ENCODE peak calls at places on chromosomes 7 and 10, in ten cellular contexts. Z is transverse colon; Q is WERI-Rb-1; A is prostate gland; Y is GM12865; M is brain microvascular endothelial cell; W is cardiac muscle cell; R is HL-60; K is CD8-positive, alpha-beta T cell; B is dorsolateral prefrontal cortex. J is an unnamed sample.

GRCh38 chr10:101367569-101368453 is 13.8 kb downstream of the BTRC start:
- DNase-seq in Z (no peak), Q (no peak), A (no peak), Y (no peak), M (peak; percentile 82), W (peak; percentile 61), R (no peak), K (no peak), B (no peak), J (peak; percentile 20)

GRCh38 chr7:55111007-55111406 is 92.2 kb downstream of the EGFR start:
- DNase-seq in Z (no peak), Q (no peak), A (no peak), Y (peak; percentile 26), M (no peak), W (peak; percentile 66), R (no peak), K (no peak), B (no peak), J (no peak)

GRCh38 chr10:68895041-68895440 is 6.1 kb upstream of the DDX50 start:
- DNase-seq in Z (no peak), Q (no peak), A (no peak), Y (no peak), M (no peak), W (no peak), R (no peak), K (no peak), B (no peak), J (no peak)

GRCh38 chr10:100340948-100341847 is 5.8 kb upstream of the SCD start:
- DNase-seq in Z (no peak), Q (no peak), A (no peak), Y (no peak), M (no peak), W (no peak), R (no peak), K (no peak), B (peak; percentile 90), J (no peak)

GRCh38 chr7:5557920-5558401 is 134.3 kb upstream of the TNRC18 start:
- DNase-seq in Z (peak; percentile 67), Q (peak; percentile 28), A (peak; percentile 30), Y (peak; percentile 82), M (no peak), W (peak; percentile 33), R (peak; percentile 43), K (no peak), B (no peak), J (no peak)

GRCh38 chr7:51455948-51456347 is 139.3 kb upstream of the COBL start:
- DNase-seq in Z (no peak), Q (peak; percentile 37), A (no peak), Y (no peak), M (no peak), W (no peak), R (no peak), K (peak; percentile 34), B (no peak), J (no peak)

GRCh38 chr10:33152146-33152545 is 182.3 kb downstream of the NRP1 start:
- DNase-seq in Z (no peak), Q (no peak), A (no peak), Y (no peak), M (no peak), W (peak; percentile 96), R (no peak), K (no peak), B (no peak), J (no peak)

GRCh38 chr7:133052826-133053225 is 29.1 kb downstream of the CHCHD3 start:
- DNase-seq in Z (no peak), Q (no peak), A (no peak), Y (no peak), M (no peak), W (peak; percentile 24), R (no peak), K (no peak), B (no peak), J (no peak)

GRCh38 chr7:138979988-138980574 is 1.1 kb downstream of the KIAA1549 start:
- DNase-seq in Z (no peak), Q (no peak), A (no peak), Y (no peak), M (no peak), W (peak; percentile 2), R (no peak), K (no peak), B (no peak), J (no peak)

GRCh38 chr10:10584164-10584563 is 433.5 kb upstream of the CELF2 start:
- DNase-seq in Z (no peak), Q (no peak), A (no peak), Y (peak; percentile 9), M (no peak), W (no peak), R (no peak), K (no peak), B (no peak), J (no peak)

GRCh38 chr10:104353325-104354048 is at the start of gene CFAP58:
- DNase-seq in Z (peak; percentile 96), Q (peak; percentile 96), A (peak; percentile 94), Y (peak; percentile 90), M (peak; percentile 92), W (peak; percentile 95), R (peak; percentile 89), K (peak; percentile 94), B (peak; percentile 88), J (no peak)
- H3K4me3 ChIP-seq in Z (peak within 1 kb of the TSS; percentile 30), Q (peak within 1 kb of the TSS; percentile 41), A (peak within 1 kb of the TSS; percentile 17), Y (peak within 1 kb of the TSS; percentile 50), M (peak within 1 kb of the TSS; percentile 50), W (peak within 1 kb of the TSS; percentile 27), R (peak within 1 kb of the TSS; percentile 24), K (peak within 1 kb of the TSS; percentile 53), B (peak within 1 kb of the TSS; percentile 71), J (peak within 1 kb of the TSS; percentile 31)

GRCh38 chr7:17158261-17158660 is 140.2 kb upstream of the AHR start:
- DNase-seq in Z (no peak), Q (no peak), A (no peak), Y (no peak), M (no peak), W (no peak), R (no peak), K (no peak), B (no peak), J (no peak)
- TF ChIP-seq CTCF in Z (no peak), Q (no peak), A (no peak), Y (no peak), M (no peak), W (no peak), R (no peak), K (no peak), B (no peak), J (no peak)

GRCh38 chr10:128059915-128060314 is 66.3 kb downstream of the MKI67 start:
- DNase-seq in Z (no peak), Q (no peak), A (no peak), Y (no peak), M (no peak), W (no peak), R (no peak), K (no peak), B (no peak), J (no peak)

GRCh38 chr10:128062331-128062730 is 63.9 kb downstream of the MKI67 start:
- DNase-seq in Z (no peak), Q (no peak), A (no peak), Y (no peak), M (no peak), W (no peak), R (peak; percentile 50), K (no peak), B (peak; percentile 7), J (no peak)

GRCh38 chr10:128062837-128063563 is 63.2 kb downstream of the MKI67 start:
- DNase-seq in Z (peak; percentile 58), Q (no peak), A (no peak), Y (peak; percentile 75), M (no peak), W (peak; percentile 31), R (peak; percentile 81), K (peak; percentile 73), B (peak; percentile 18), J (no peak)

GRCh38 chr10:128060341-128060851 is 65.8 kb downstream of the MKI67 start:
- DNase-seq in Z (no peak), Q (no peak), A (no peak), Y (no peak), M (no peak), W (no peak), R (no peak), K (no peak), B (no peak), J (no peak)

DNA sequence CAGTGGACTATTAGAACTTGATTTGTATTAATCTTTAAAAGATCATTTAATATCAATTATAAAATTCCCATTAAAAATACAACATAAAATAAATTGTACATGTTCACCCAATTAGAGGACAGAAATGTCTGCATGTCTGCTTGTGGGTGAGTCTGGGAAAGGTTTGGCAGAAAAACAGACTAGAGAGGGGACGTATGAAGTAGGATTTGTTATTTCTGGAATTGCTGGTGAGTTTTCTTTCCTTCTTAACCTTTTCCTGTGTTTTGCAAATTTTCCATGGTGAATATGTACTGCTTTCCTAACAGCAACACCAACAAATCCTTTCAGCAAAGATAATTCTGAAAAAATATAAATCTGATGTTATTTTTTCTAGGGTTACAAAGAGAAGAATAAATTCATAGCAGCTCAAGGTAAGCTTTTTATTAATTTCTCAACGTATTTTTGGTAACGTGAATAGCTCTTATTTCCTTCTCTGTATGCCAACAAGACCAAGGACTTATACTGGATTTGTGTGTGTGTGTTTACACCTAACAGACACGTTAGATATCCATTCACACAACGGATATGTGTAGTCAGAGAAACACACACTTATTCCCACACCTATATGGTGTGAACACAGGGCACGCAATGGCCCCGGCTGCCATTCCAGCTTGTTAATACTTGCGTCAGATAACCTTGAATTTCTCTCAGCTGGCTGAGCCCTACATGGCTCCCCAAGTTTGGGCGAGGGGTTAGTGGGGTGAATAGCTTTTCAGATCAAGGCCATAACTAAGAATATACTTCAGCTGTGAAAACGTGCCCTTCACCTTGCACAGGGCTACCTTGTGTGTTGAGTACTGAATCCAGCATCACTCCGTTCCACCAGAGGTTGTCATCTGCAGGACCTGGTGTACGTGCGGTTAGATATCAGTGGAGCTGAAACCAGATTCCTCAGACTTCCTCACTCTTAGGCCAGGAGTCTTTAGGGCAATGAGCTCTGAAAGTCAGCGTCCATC is 64.6 kb downstream of the MKI67 start:
- DNase-seq in Z (no peak), Q (no peak), A (no peak), Y (no peak), M (no peak), W (no peak), R (no peak), K (no peak), B (no peak), J (no peak)
- H3K4me3 ChIP-seq in Z (no peak overlapping the region), Q (no peak overlapping the region), A (no peak overlapping the region), Y (no peak overlapping the region), M (no peak overlapping the region), W (no peak overlapping the region), R (no peak overlapping the region), K (no peak overlapping the region), B (no peak overlapping the region), J (no peak overlapping the region)

DNA sequence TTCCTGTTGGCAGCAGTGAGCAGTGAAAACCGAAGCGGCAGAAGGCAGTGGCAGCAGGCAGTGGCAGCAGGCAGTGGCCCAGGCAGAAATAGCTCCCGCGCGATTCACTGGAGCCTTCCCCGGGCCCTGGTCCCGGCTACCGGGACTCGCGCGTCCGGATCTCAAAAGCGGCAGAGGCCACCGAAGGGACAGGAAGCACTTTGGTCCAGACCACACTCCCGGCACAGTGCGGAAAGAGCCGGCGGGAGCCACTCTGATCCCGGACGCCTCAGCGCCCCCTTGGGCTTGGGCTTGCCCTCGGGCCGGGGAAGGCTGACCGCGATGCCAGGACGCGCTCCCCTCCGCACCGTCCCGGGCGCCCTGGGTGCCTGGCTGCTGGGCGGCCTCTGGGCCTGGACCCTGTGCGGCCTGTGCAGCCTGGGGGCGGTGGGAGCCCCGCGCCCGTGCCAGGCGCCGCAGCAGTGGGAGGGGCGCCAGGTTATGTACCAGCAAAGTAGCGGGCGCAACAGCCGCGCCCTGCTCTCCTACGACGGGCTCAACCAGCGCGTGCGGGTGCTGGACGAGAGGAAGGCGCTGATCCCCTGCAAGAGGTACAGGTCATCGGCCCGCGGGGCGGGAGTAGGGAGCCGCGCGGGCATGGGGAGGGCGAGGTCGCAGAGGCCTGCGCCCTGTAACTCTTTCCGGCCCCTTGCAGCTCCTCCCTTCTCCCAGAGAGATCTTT is at the start of gene EPDR1:
- DNase-seq in Z (peak; percentile 75), Q (peak; percentile 73), A (peak; percentile 54), Y (peak; percentile 66), M (peak; percentile 25), W (peak; percentile 42), R (peak; percentile 85), K (peak; percentile 52), B (peak; percentile 79), J (no peak)
- TF ChIP-seq CTCF in Z (no peak), Q (peak; percentile 46), A (peak; percentile 41), Y (peak; percentile 15), M (no peak), W (peak; percentile 22), R (no peak), K (no peak), B (no peak), J (no peak)